ENCODE peak calls at places on chromosomes 7 and 10, in eight cellular contexts. D is right lobe of liver, P is breast epithelium, G is IMR-90, A is thyroid gland, Q is transverse colon, S is ovary, Z is esophagus muscularis mucosa. F is an unnamed sample. For H3K4me1, the result is how much of the 10 kb centered on the place peaks cover.

GRCh38 chr7:122688385-122688998 is 10.4 kb downstream of the RNF133 start:
- DNase-seq in S (no peak), P (no peak), D (no peak), G (no peak), Z (no peak), A (no peak), Q (no peak), F (no peak)

GRCh38 chr7:113071465-113071864 is 15.2 kb downstream of the GPR85 start:
- DNase-seq in D (no peak), S (no peak), A (no peak), Z (no peak), Q (peak), P (no peak), G (peak), F (no peak)

GRCh38 chr7:33748793-33749192 is 156.5 kb upstream of the BMPER start:
- DNase-seq in S (no peak), D (no peak), Q (no peak), P (no peak), A (no peak), G (no peak), Z (no peak), F (no peak)

GRCh38 chr10:103967433-103968142 is 648 bp downstream of the SLK start:
- DNase-seq in Z (no peak), G (no peak), A (peak), Q (peak), S (no peak), D (no peak), P (no peak), F (peak)

GRCh38 chr10:102917314-102917961 is 656 bp upstream of the CNNM2 start:
- DNase-seq in G (peak), Z (peak), A (peak), D (peak), Q (peak), P (peak), S (peak), F (peak)

GRCh38 chr7:106657085-106657991 is 3.6 kb downstream of the CCDC71L start:
- DNase-seq in S (no peak), G (peak), Q (no peak), P (no peak), A (no peak), D (no peak), Z (no peak), F (no peak)

GRCh38 chr10:63375859-63376258 is 89.9 kb downstream of the JMJD1C start:
- DNase-seq in G (peak), Z (no peak), S (no peak), P (no peak), Q (no peak), D (no peak), A (no peak), F (no peak)

GRCh38 chr10:18594574-18595156 is 56.7 kb downstream of the NSUN6 start:
- DNase-seq in G (no peak), P (no peak), D (no peak), S (no peak), Q (peak), Z (no peak), A (no peak), F (no peak)

GRCh38 chr10:4459531-4459930 is 366.5 kb upstream of the AKR1E2 start:
- DNase-seq in S (no peak), D (no peak), A (no peak), G (peak), Z (no peak), P (no peak), Q (no peak), F (no peak)

GRCh38 chr10:35433851-35434426 is 97.6 kb downstream of the CCNY start:
- DNase-seq in G (peak), A (no peak), Z (no peak), Q (no peak), S (no peak), P (no peak), D (no peak), F (no peak)

GRCh38 chr10:30718877-30719268 is 89.3 kb upstream of the LYZL2 start:
- DNase-seq in S (no peak), Q (no peak), P (no peak), G (no peak), D (no peak), A (no peak), Z (no peak), F (no peak)

GRCh38 chr10:51001587-51001986 is 72.7 kb upstream of the PRKG1 start:
- DNase-seq in Q (no peak), Z (no peak), G (no peak), D (no peak), S (no peak), P (no peak), A (no peak), F (no peak)

GRCh38 chr10:48309711-48310226 is 3.3 kb downstream of the MAPK8 start:
- DNase-seq in Z (no peak), D (no peak), P (no peak), A (no peak), G (peak), Q (no peak), S (no peak), F (no peak)

GRCh38 chr10:92490387-92490786 is 83.5 kb downstream of the IDE start:
- DNase-seq in A (no peak), Q (no peak), P (no peak), S (no peak), Z (no peak), D (no peak), G (peak), F (no peak)

GRCh38 chr7:100604976-100605911 is 3.1 kb downstream of the PCOLCE start:
- DNase-seq in Z (no peak), G (no peak), A (peak), D (peak), S (peak), Q (peak), P (no peak), F (no peak)

GRCh38 chr10:43846187-43846680 is 197.6 kb upstream of the ZNF32 start:
- DNase-seq in G (peak), A (no peak), Q (no peak), S (no peak), D (no peak), P (no peak), Z (peak), F (no peak)

GRCh38 chr7:151062111-151062398 is 2.7 kb downstream of the SLC4A2 start:
- DNase-seq in G (no peak), S (no peak), P (no peak), D (no peak), Q (no peak), Z (no peak), A (no peak), F (no peak)

GRCh38 chr10:624605-625334 is 64.7 kb downstream of the DIP2C start:
- DNase-seq in Z (no peak), A (peak), G (peak), D (no peak), Q (peak), S (peak), P (peak), F (peak)

GRCh38 chr7:100486753-100487446 is 3.2 kb downstream of the NYAP1 start:
- DNase-seq in P (no peak), S (no peak), Q (no peak), A (no peak), D (no peak), Z (no peak), G (peak), F (no peak)

GRCh38 chr7:1234794-1235500 is 2.3 kb downstream of the UNCX start:
- DNase-seq in Q (no peak), A (no peak), D (no peak), P (no peak), Z (no peak), S (no peak), G (no peak), F (no peak)

GRCh38 chr10:3107426-3107961 is 40.1 kb downstream of the PFKP start:
- DNase-seq in A (peak), Q (peak), S (peak), P (peak), D (peak), Z (peak), G (peak), F (peak)

GRCh38 chr7:43591551-43592180 is 8.8 kb downstream of the STK17A start:
- DNase-seq in D (no peak), A (no peak), S (no peak), Z (no peak), P (no peak), Q (no peak), G (peak), F (no peak)
- H3K4me1 ChIP-seq in D (under half), A (under half), S (under half), Z (under half), P (under half), Q (half or more), G (under half), F (under half)

GRCh38 chr7:81629702-81630101 is 140.1 kb downstream of the HGF start:
- DNase-seq in G (no peak), A (no peak), S (no peak), P (no peak), D (no peak), Z (no peak), Q (no peak), F (no peak)
- TF ChIP-seq POLR2A in G (no peak), A (no peak), S (no peak), P (no peak), D (no peak), Z (no peak), Q (no peak), F (no peak)

GRCh38 chr10:73968101-73968515 is 29.8 kb upstream of the VCL start:
- DNase-seq in P (no peak), A (peak), Z (no peak), D (no peak), G (no peak), Q (no peak), S (no peak), F (no peak)

GRCh38 chr10:73967022-73967429 is 30.9 kb upstream of the VCL start:
- DNase-seq in S (no peak), Z (no peak), D (no peak), Q (no peak), G (no peak), P (no peak), A (no peak), F (no peak)

GRCh38 chr10:73964743-73965142 is 33.2 kb upstream of the VCL start:
- DNase-seq in S (no peak), A (no peak), G (no peak), Q (no peak), Z (no peak), P (no peak), D (no peak), F (no peak)

GRCh38 chr10:73967544-73967943 is 30.4 kb upstream of the VCL start:
- DNase-seq in D (no peak), Z (no peak), P (no peak), G (no peak), S (no peak), Q (no peak), A (no peak), F (no peak)

DNA sequence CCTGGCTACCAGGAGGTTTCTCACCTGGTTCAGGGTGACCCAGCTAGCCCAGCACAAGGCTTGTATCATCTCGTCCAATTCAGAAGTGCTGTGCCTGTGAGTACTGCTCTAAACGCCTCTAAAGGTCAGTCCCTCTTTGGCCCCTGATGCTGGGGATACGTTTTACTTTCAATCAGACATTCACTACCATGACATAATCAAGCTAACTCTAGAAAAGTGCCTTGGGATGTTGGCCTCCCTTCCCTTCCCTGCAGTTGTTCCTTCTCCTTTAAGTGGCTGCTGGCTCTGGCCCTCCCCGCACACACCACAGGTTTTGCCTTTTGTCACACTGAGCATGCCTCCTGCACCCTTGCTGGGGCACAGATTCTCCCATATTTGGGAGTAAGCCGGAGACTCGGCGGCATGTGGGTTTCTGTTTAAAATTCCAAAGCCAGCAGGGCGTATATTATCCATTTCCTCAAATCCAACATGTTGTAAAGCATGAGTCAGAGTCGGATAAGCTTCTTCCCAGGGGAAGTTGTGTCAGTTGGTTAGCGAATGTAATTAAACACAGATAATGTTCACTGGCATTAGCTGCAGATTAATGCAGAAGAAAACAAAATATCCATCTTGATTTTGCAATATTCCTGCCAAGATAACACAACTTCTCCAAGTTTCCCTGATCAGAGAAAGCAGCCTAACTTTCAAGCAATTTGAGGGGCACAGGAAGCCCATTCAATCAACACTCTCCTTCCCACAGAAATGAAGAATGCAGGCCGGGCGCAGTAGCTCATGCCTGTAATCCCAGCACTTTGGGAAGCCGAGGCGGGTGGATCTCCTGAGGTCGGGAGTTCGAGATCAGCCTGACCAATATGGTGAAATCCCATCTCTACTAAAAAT is 31.8 kb upstream of the VCL start:
- DNase-seq in G (peak), P (peak), Z (no peak), Q (peak), S (peak), D (no peak), A (peak), F (peak)
- H3K4me1 ChIP-seq in G (under half), P (under half), Z (under half), Q (under half), S (under half), D (under half), A (under half), F (under half)

DNA sequence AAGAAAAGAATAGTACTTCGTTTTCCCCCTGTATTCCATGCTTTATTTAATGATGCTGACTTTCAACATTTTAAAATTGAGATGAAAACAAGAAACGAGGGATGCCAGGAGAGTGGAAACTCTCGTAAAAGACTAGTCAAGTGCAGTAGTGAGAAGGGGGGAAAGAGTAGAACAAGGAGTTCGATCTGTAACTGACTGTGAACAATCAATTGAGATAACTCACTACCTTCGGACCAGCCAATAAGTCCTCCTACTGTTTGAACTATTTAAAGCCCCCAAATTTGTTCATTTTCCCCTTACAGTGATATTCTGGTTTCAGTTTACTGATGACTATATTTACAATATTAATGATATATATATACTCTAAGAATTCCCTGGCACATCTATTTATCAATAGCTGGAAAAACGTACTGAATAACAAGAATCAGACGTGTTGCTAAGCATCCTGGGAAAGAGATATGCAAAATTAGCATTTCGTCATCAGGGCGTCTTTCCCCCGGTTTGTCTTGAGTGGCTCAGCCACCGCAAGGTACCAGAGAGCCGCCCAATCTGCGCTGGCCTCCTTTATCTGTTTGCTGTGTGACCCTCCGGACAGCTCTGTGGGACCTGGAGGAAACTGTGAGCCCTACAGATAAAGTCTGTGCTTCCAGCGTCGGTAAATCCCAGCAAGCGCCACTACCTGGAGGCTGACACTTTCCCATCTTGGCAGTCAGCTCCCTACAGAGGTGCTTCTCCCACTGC is 41.1 kb downstream of the PDIA4 start:
- DNase-seq in Z (peak), S (peak), Q (peak), P (peak), A (peak), D (peak), G (peak), F (peak)
- TF ChIP-seq POLR2A in Z (no peak), S (no peak), Q (no peak), P (no peak), A (peak), D (no peak), G (no peak), F (peak)

GRCh38 chr7:77548222-77548621 is 11.1 kb downstream of the PTPN12 start:
- DNase-seq in G (no peak), Q (no peak), Z (no peak), A (no peak), P (no peak), S (no peak), D (no peak), F (no peak)
- H3K4me1 ChIP-seq in G (under half), Q (under half), Z (half or more), A (under half), P (under half), S (under half), D (under half), F (under half)

GRCh38 chr7:56063882-56064625 is at the start of gene SUMF2:
- DNase-seq in S (peak), Z (peak), Q (peak), G (peak), D (peak), P (peak), A (peak), F (peak)
- TF ChIP-seq POLR2A in S (peak), Z (peak), Q (peak), G (peak), D (peak), P (peak), A (peak), F (peak)

GRCh38 chr7:27187702-27188665 is 3.0 kb upstream of the HOXA11 start:
- DNase-seq in D (peak), A (no peak), S (no peak), P (peak), Z (no peak), G (no peak), Q (peak), F (no peak)

GRCh38 chr7:27190284-27190748 is 5.3 kb upstream of the HOXA11 start:
- DNase-seq in A (no peak), G (no peak), S (no peak), Z (no peak), D (no peak), P (no peak), Q (no peak), F (peak)

GRCh38 chr7:27191081-27191715 is 6.2 kb upstream of the HOXA11 start:
- DNase-seq in A (no peak), G (no peak), D (no peak), Q (peak), S (no peak), P (peak), Z (no peak), F (peak)

GRCh38 chr7:27188666-27189559 is 3.9 kb upstream of the HOXA11 start:
- DNase-seq in S (no peak), G (no peak), Z (no peak), D (peak), P (peak), Q (peak), A (no peak), F (peak)

GRCh38 chr7:27189560-27190283 is 4.7 kb upstream of the HOXA11 start:
- DNase-seq in S (no peak), G (no peak), A (no peak), P (peak), D (peak), Q (peak), Z (no peak), F (peak)
- H3K4me1 ChIP-seq in S (under half), G (under half), A (under half), P (under half), D (under half), Q (half or more), Z (under half), F (under half)

DNA sequence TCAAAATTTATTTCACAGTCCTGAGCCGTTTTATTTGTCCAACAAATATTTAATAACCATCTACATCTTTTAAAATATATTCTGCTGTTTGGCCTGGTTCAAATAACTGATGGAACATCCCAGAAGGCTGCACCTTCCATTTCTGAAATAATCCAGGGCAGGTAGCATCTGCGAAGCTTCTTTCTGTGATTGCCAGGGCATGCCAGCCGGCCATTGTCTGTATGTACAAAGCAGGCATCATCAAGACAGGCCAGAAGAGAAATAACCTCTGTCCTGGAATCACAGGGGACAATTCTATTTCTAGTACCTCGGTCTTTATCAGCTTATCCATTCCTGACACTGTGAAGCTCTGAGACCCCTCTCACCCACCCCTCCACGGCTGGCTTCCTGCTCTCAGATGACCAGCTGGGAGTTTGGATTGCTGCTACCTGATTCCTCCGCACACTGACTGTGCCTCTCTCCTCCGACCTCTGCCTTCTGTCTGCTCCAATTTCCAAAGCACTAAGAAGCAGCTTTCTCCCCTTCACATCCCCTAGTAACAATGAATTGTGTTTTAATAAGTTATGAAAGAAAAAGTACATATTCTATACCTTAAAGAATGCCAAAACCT is 8.0 kb downstream of the DGKI start:
- DNase-seq in G (no peak), A (no peak), S (no peak), Q (no peak), P (no peak), Z (no peak), D (no peak), F (no peak)
- TF ChIP-seq POLR2A in G (no peak), A (no peak), S (no peak), Q (no peak), P (no peak), Z (no peak), D (no peak), F (no peak)

F was measured in prostate gland.